ENCODE peak calls at places on chromosomes 1 and 21, in ten cellular contexts. D, Y, T, H, F, O, S, J, Q and N are unnamed samples.

GRCh38 chr21:38897532-38898421 is 92.0 kb downstream of the ETS2 start:
- DNase-seq in T (no peak), S (no peak), D (no peak), J (no peak), Y (no peak), O (no peak), F (no peak), Q (no peak), H (no peak), N (no peak)

GRCh38 chr1:175450219-175450618 is 257.6 kb upstream of the KIAA0040 start:
- DNase-seq in H (no peak), T (no peak), Q (no peak), F (no peak), Y (no peak), O (no peak), J (no peak), S (no peak), D (no peak), N (no peak)

GRCh38 chr21:37266515-37267221 is 466 bp downstream of the VPS26C start:
- DNase-seq in H (no peak), Y (no peak), F (peak; percentile 71), J (no peak), Q (peak; percentile 20), S (no peak), O (peak; percentile 54), T (no peak), D (peak; percentile 48), N (peak; percentile 81)

GRCh38 chr1:107477233-107477632 is 336.4 kb downstream of the NTNG1 start:
- DNase-seq in D (no peak), S (no peak), H (no peak), O (no peak), Q (no peak), Y (no peak), T (no peak), F (no peak), J (no peak), N (no peak)

GRCh38 chr1:72777918-72778317 is 495.6 kb upstream of the NEGR1 start:
- DNase-seq in Y (no peak), Q (no peak), H (no peak), J (no peak), S (no peak), T (no peak), F (no peak), D (no peak), O (no peak), N (no peak)

GRCh38 chr21:42319851-42320602 is 4.8 kb upstream of the TFF3 start:
- DNase-seq in J (no peak), D (no peak), O (peak; percentile 15), H (no peak), Q (no peak), Y (peak; percentile 68), S (no peak), T (no peak), F (no peak), N (no peak)

GRCh38 chr1:15352122-15352957 is 57.3 kb upstream of the EFHD2 start:
- DNase-seq in S (peak; percentile 40), J (no peak), Q (peak; percentile 26), Y (peak; percentile 60), T (no peak), O (peak; percentile 60), F (no peak), H (no peak), D (peak; percentile 87), N (no peak)

GRCh38 chr1:161214374-161214773 is 721 bp upstream of the FCER1G start:
- DNase-seq in O (no peak), J (no peak), F (no peak), Q (no peak), S (no peak), H (no peak), D (no peak), T (no peak), Y (no peak), N (no peak)

GRCh38 chr1:4675454-4676186 is 21.2 kb downstream of the AJAP1 start:
- DNase-seq in F (no peak), D (no peak), O (no peak), T (no peak), J (no peak), Q (no peak), H (no peak), S (no peak), Y (no peak), N (no peak)

GRCh38 chr1:225469051-225469450 is 41.2 kb upstream of the LBR start:
- DNase-seq in O (no peak), H (no peak), S (no peak), J (no peak), T (no peak), Y (no peak), F (no peak), D (no peak), Q (no peak), N (no peak)